ENCODE peak calls at places on chromosomes 5 and 9, in six cellular contexts. I is NCI-H446; S is astrocyte of the spinal cord; B is right cardiac atrium; N is NB4; F is stimulated activated CD4-positive, alpha-beta T cell treated with anti-CD3 and anti-CD28 coated beads, Interleukin-1b, Interleukin-23, amount 100 ng/mL, for 48 hours. X is an unnamed sample.

GRCh38 chr5:111132731-111133435 is 40.7 kb downstream of the WDR36 start:
- DNase-seq in I (no peak), S (no peak), B (no peak), N (peak), F (peak), X (no peak)

GRCh38 chr9:107274953-107275422 is 8.1 kb upstream of the RAD23B start:
- DNase-seq in I (no peak), S (peak), B (no peak), N (peak), F (no peak), X (peak)

GRCh38 chr5:23507278-23507685 is at the start of gene PRDM9:
- DNase-seq in I (peak), S (peak), B (peak), N (no peak), F (peak), X (no peak)

GRCh38 chr9:26326473-26327044 is 566.0 kb downstream of the CAAP1 start:
- DNase-seq in I (peak), S (peak), B (no peak), N (peak), F (no peak), X (peak)

GRCh38 chr5:131974956-131975726 is 29.7 kb upstream of the MEIKIN start:
- DNase-seq in I (no peak), S (no peak), B (no peak), N (no peak), F (no peak), X (no peak)

GRCh38 chr5:78824826-78825225 is 160.3 kb downstream of the ARSB start:
- DNase-seq in I (no peak), S (peak), B (no peak), N (no peak), F (no peak), X (no peak)

GRCh38 chr9:85344901-85345300 is 396.9 kb downstream of the AGTPBP1 start:
- DNase-seq in I (no peak), S (peak), B (no peak), N (no peak), F (no peak), X (peak)

GRCh38 chr9:122180633-122181032 is 20.9 kb downstream of the MORN5 start:
- DNase-seq in I (no peak), S (peak), B (no peak), N (peak), F (no peak), X (peak)

GRCh38 chr9:134536101-134536900 is 105.3 kb upstream of the COL5A1 start:
- DNase-seq in I (no peak), S (peak), B (no peak), N (no peak), F (no peak), X (no peak)

GRCh38 chr5:59548807-59549357 is 344.6 kb downstream of the PDE4D start:
- DNase-seq in I (peak), S (no peak), B (no peak), N (no peak), F (no peak), X (no peak)

GRCh38 chr5:101976933-101977332 is 319.2 kb downstream of the SLCO4C1 start:
- DNase-seq in I (no peak), S (no peak), B (no peak), N (no peak), F (no peak), X (no peak)